ENCODE peak calls at places on chromosomes 7 and 10, in six cellular contexts. X is GM23338, Q is Panc1, E is HepG2, P is HCT116, S is K562. B is an unnamed sample.

GRCh38 chr10:11697718-11698527 is 44.3 kb upstream of the ECHDC3 start:
- ATAC-seq in X (peak), Q (no peak), E (peak), P (peak), S (peak), B (no peak)

GRCh38 chr10:98684019-98684899 is 237.5 kb upstream of the HPS1 start:
- ATAC-seq in X (no peak), Q (no peak), E (peak), P (no peak), S (no peak), B (no peak)

GRCh38 chr7:37724732-37725131 is 41.2 kb downstream of the GPR141 start:
- ATAC-seq in X (no peak), Q (no peak), E (no peak), P (no peak), S (no peak), B (no peak)

GRCh38 chr10:70000262-70000661 is 52.4 kb upstream of the MACROH2A2 start:
- ATAC-seq in X (no peak), Q (no peak), E (no peak), P (no peak), S (no peak), B (no peak)

GRCh38 chr7:92641921-92642511 is 51.8 kb upstream of the FAM133B start:
- ATAC-seq in X (no peak), Q (peak), E (no peak), P (peak), S (peak), B (no peak)

GRCh38 chr10:97543025-97543546 is 29.5 kb upstream of the ANKRD2 start:
- ATAC-seq in X (no peak), Q (peak), E (peak), P (peak), S (peak), B (peak)

GRCh38 chr7:82945056-82945455 is 217.6 kb downstream of the PCLO start:
- ATAC-seq in X (no peak), Q (no peak), E (no peak), P (no peak), S (no peak), B (no peak)

GRCh38 chr10:92990615-92991014 is 70.0 kb upstream of the CYP26C1 start:
- ATAC-seq in X (no peak), Q (no peak), E (no peak), P (no peak), S (peak), B (no peak)

GRCh38 chr7:27156901-27157716 is 634 bp upstream of the HOXA7 start:
- ATAC-seq in X (no peak), Q (no peak), E (no peak), P (peak), S (no peak), B (no peak)

GRCh38 chr7:158023563-158024350 is 563.9 kb downstream of the PTPRN2 start:
- ATAC-seq in X (no peak), Q (no peak), E (no peak), P (no peak), S (no peak), B (no peak)

GRCh38 chr10:32065871-32066270 is 9.6 kb upstream of the KIF5B start:
- ATAC-seq in X (no peak), Q (no peak), E (no peak), P (no peak), S (no peak), B (no peak)

GRCh38 chr7:20417260-20417659 is 86.6 kb downstream of the ITGB8 start:
- ATAC-seq in X (no peak), Q (no peak), E (no peak), P (no peak), S (no peak), B (peak)

GRCh38 chr10:13707156-13707881 is 120.6 kb downstream of the PRPF18 start:
- ATAC-seq in X (peak), Q (peak), E (peak), P (no peak), S (peak), B (peak)

GRCh38 chr7:44738876-44739665 is 9.6 kb upstream of the ZMIZ2 start:
- ATAC-seq in X (no peak), Q (no peak), E (peak), P (no peak), S (no peak), B (no peak)

GRCh38 chr7:11252705-11253272 is 279.1 kb downstream of the PHF14 start:
- ATAC-seq in X (no peak), Q (no peak), E (no peak), P (no peak), S (no peak), B (no peak)

GRCh38 chr10:82668266-82668665 is 793.3 kb downstream of the NRG3 start:
- ATAC-seq in X (no peak), Q (no peak), E (no peak), P (no peak), S (no peak), B (no peak)

GRCh38 chr7:107995184-107996071 is 7.5 kb downstream of the LAMB1 start:
- ATAC-seq in X (peak), Q (peak), E (peak), P (peak), S (peak), B (peak)

GRCh38 chr7:12103948-12104347 is 107.1 kb upstream of the TMEM106B start:
- ATAC-seq in X (no peak), Q (no peak), E (no peak), P (no peak), S (no peak), B (no peak)

GRCh38 chr7:45027774-45028114 is 27.7 kb downstream of the CCM2 start:
- ATAC-seq in X (no peak), Q (no peak), E (no peak), P (no peak), S (no peak), B (no peak)

GRCh38 chr10:1464866-1465265 is 272.5 kb downstream of the ADARB2 start:
- ATAC-seq in X (peak), Q (peak), E (no peak), P (no peak), S (no peak), B (no peak)

GRCh38 chr10:5461914-5462840 is 37.2 kb downstream of the CALML5 start:
- ATAC-seq in X (no peak), Q (no peak), E (no peak), P (no peak), S (peak), B (no peak)

GRCh38 chr7:158075633-158076001 is 512.0 kb downstream of the PTPRN2 start:
- ATAC-seq in X (no peak), Q (no peak), E (no peak), P (no peak), S (no peak), B (no peak)

GRCh38 chr10:2122431-2123124 is 385.3 kb upstream of the ADARB2 start:
- ATAC-seq in X (no peak), Q (no peak), E (no peak), P (no peak), S (no peak), B (no peak)

GRCh38 chr7:17207220-17207619 is 91.2 kb upstream of the AHR start:
- ATAC-seq in X (no peak), Q (no peak), E (no peak), P (no peak), S (peak), B (no peak)

GRCh38 chr7:23120106-23120505 is 14.5 kb downstream of the KLHL7 start:
- ATAC-seq in X (no peak), Q (no peak), E (no peak), P (no peak), S (no peak), B (no peak)

GRCh38 chr10:92892706-92893054 is 44.4 kb downstream of the EXOC6 start:
- ATAC-seq in X (no peak), Q (peak), E (peak), P (peak), S (no peak), B (no peak)

GRCh38 chr7:44086627-44087026 is 4.3 kb upstream of the POLM start:
- ATAC-seq in X (no peak), Q (no peak), E (no peak), P (no peak), S (no peak), B (no peak)

GRCh38 chr7:80263321-80263720 is 128.7 kb downstream of the GNAI1 start:
- ATAC-seq in X (no peak), Q (no peak), E (no peak), P (no peak), S (no peak), B (no peak)

GRCh38 chr10:36313142-36313541 is 671.0 kb upstream of the FZD8 start:
- ATAC-seq in X (no peak), Q (no peak), E (no peak), P (no peak), S (no peak), B (no peak)
- TF ChIP-seq POLR2AphosphoS5 in X (no peak), Q (no peak), E (no peak), P (no peak), S (no peak), B (no peak)

DNA sequence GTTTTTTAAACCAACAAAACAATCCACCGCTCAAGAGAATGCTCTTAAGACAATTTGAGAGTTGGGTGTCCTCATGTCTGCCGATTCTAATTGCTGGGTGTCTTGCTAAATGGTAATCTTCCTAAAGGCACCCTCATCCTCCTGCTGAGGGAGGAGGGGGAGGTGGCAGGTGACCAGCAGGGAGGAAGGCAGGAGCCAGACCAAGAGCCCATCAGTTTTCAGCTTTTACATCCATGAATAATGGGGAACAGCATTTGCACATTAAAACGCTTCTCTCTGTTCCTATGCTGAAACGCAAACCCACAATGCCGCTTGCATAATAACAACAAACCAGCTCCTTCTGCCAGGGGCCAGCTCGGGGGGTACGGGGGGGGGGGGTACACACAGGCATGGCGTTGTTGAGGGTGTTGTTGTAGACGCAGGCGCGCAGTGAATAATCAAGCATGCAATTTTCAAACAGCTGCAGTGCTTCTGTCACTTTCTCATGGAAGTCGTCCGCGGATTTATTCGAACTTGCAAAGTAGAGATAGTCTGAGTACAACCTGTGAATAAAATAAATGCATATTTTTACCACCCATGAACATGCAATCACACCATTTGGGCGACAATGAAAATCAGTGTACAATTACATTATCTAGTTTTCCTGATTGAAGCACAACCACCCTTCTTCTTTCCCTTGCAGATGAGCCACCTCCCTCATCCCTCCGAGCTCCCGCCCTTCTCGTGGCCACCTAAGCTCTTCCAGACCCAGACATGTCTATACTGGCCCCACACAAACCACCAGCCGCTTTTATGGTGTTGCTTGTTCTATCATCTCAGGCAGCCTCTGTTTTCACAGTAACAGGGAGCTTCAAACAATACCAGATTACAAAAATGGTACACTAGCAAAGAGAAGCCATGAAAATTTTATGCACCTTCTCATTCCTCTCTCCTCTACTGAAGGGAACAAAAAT is 72.3 kb downstream of the CHST15 start:
- ATAC-seq in X (peak), Q (no peak), E (no peak), P (no peak), S (no peak), B (no peak)
- TF ChIP-seq POLR2AphosphoS5 in X (no peak), Q (no peak), E (no peak), P (no peak), S (no peak), B (no peak)

GRCh38 chr7:96709381-96710228 is at the start of gene SEM1:
- ATAC-seq in X (peak), Q (peak), E (peak), P (peak), S (peak), B (peak)
- TF ChIP-seq POLR2AphosphoS5 in X (peak), Q (peak), E (peak), P (peak), S (peak), B (peak)

DNA sequence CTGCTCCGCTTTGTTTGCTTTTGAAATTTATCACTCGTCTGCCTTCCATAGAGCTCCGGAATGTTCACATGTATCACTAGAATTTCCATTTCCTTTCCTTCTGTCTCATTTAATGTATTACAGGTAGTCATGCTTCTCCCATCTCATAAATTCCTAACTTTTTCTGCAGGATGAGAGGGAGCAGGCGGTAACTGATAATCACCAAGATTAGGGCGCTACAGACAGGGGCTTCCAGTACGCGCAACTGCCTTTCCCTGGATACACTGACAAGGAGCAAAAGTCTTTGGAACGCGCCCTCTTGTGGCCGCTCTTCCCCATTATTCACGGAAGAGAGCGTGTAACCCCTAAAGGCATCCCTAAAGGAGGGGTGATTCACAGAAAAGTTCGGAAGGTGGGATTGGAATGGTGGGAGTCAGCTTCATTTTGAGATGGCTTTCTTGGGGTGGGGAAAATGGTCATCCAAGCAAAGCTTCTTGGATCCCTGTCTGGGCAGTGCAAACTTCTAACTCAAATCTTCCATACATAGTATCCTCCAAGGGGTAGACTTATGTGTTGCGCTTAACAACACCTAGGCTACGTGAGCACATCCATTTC is 6.5 kb downstream of the INHBA start:
- ATAC-seq in X (peak), Q (peak), E (peak), P (peak), S (peak), B (peak)
- TF ChIP-seq POLR2AphosphoS5 in X (no peak), Q (no peak), E (no peak), P (no peak), S (no peak), B (peak)

GRCh38 chr10:21516270-21517131 is 9.0 kb downstream of the SKIDA1 start:
- ATAC-seq in X (peak), Q (peak), E (peak), P (peak), S (peak), B (peak)

GRCh38 chr10:21517134-21517982 is 8.1 kb downstream of the SKIDA1 start:
- ATAC-seq in X (peak), Q (peak), E (peak), P (peak), S (peak), B (peak)

GRCh38 chr10:21518629-21519321 is 6.7 kb downstream of the SKIDA1 start:
- ATAC-seq in X (no peak), Q (peak), E (no peak), P (no peak), S (no peak), B (no peak)

GRCh38 chr10:21519327-21519933 is 6.1 kb downstream of the SKIDA1 start:
- ATAC-seq in X (no peak), Q (no peak), E (no peak), P (no peak), S (no peak), B (no peak)

GRCh38 chr10:21517983-21518628 is 7.4 kb downstream of the SKIDA1 start:
- ATAC-seq in X (peak), Q (no peak), E (no peak), P (no peak), S (no peak), B (no peak)
- TF ChIP-seq POLR2AphosphoS5 in X (no peak), Q (no peak), E (no peak), P (no peak), S (no peak), B (no peak)

GRCh38 chr10:77901743-77902142 is 24.8 kb downstream of the DLG5 start:
- ATAC-seq in X (no peak), Q (no peak), E (peak), P (no peak), S (peak), B (peak)

GRCh38 chr10:77896058-77896457 is 30.5 kb downstream of the DLG5 start:
- ATAC-seq in X (no peak), Q (no peak), E (no peak), P (no peak), S (no peak), B (no peak)

GRCh38 chr10:77898323-77899079 is 28.1 kb downstream of the DLG5 start:
- ATAC-seq in X (peak), Q (peak), E (peak), P (peak), S (peak), B (no peak)

GRCh38 chr10:77899690-77900089 is 26.9 kb downstream of the DLG5 start:
- ATAC-seq in X (no peak), Q (no peak), E (no peak), P (no peak), S (peak), B (no peak)

DNA sequence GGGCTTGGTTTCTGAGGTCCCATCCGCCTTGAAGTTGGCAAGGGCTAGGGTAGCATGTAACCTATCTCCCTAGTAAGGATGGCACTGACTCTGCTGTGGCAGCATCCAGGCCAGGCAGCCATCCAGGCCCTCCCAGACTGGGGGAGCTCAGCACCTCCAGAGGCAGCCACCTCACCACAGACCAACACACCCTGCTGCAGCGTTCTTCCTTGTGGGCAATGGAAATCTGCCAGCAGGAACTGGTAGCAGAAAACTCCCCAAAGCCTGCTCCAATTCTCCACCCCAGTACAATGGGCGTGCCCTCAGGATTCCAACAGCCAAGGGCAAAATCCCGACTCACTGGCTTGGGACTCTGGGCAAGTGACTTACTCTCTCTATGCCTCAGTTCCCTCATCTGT is 27.5 kb downstream of the DLG5 start:
- ATAC-seq in X (peak), Q (peak), E (no peak), P (peak), S (no peak), B (no peak)
- TF ChIP-seq POLR2AphosphoS5 in X (no peak), Q (no peak), E (no peak), P (peak), S (no peak), B (no peak)

DNA sequence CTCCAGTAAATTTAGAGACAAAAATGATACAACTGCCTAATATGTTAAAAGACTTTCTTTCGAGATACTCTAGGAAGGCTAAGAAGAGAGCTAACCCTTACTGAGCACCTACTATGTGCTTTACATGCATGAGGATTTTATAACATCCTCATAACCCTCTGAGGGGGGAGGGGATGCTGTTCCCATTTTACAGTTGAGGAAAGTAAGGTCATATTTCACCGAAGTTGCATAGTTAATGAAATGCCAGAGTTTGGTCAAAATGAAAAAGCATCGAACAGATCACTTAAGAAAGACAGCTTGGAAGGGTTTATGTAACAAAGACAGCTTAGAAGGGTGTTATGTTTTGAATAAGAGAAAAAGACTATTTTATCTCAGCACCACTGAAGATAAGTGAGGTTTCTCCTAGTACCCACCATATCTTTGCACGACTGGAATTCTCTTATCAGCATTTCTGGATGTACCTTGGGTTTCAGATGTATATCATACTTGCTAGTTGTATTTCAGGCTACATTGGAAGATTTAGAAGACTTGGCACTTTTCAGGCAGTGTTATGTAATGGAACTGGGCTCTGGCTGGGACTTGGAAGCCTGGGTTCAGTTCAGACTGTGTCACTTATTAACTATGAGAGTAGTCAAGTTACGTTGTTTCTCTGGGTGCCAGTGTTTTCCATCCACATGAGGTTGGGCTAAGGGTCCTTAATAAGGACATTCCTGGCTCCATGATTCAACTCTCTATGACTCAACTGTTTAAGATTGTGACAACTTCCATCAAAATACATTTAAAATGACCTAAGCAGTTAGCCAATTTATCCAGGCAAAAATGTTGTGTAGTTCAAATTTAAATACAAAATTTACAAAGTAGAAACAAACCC is 6.0 kb downstream of the RHOBTB1 start:
- ATAC-seq in X (no peak), Q (no peak), E (no peak), P (no peak), S (no peak), B (peak)
- TF ChIP-seq POLR2AphosphoS5 in X (no peak), Q (no peak), E (no peak), P (no peak), S (no peak), B (peak)

GRCh38 chr10:76950354-76950753 is 687.3 kb downstream of the KCNMA1 start:
- ATAC-seq in X (no peak), Q (no peak), E (no peak), P (no peak), S (no peak), B (no peak)

GRCh38 chr10:76954838-76955237 is 682.8 kb downstream of the KCNMA1 start:
- ATAC-seq in X (no peak), Q (no peak), E (no peak), P (no peak), S (no peak), B (no peak)
- TF ChIP-seq POLR2AphosphoS5 in X (no peak), Q (no peak), E (no peak), P (no peak), S (no peak), B (no peak)

B was measured in gastroesophageal sphincter.